ENCODE peak calls at places on chromosomes 1 and 21, in eight cellular contexts. One of them, this sample, is unnamed.

GRCh38 chr1:46183119-46183842 is 7.0 kb upstream of the P3R3URF start:
- DNase-seq in HCT116: peak
- DNase-seq in pancreas: peak
- DNase-seq in epithelial cell of esophagus: peak
- DNase-seq in fibroblast of mammary gland: peak
- DNase-seq in mammary epithelial cell: peak
- DNase-seq in psoas muscle: peak
- DNase-seq in heart left ventricle: peak
- DNase-seq in this sample: peak

GRCh38 chr1:207938016-207938415 is 27.1 kb upstream of the CD34 start:
- DNase-seq in HCT116: no peak
- DNase-seq in pancreas: no peak
- DNase-seq in epithelial cell of esophagus: peak
- DNase-seq in fibroblast of mammary gland: peak
- DNase-seq in mammary epithelial cell: no peak
- DNase-seq in psoas muscle: no peak
- DNase-seq in heart left ventricle: no peak
- DNase-seq in this sample: no peak

GRCh38 chr1:93042134-93042821 is 36.8 kb upstream of the MTF2 start:
- DNase-seq in HCT116: no peak
- DNase-seq in pancreas: no peak
- DNase-seq in epithelial cell of esophagus: no peak
- DNase-seq in fibroblast of mammary gland: no peak
- DNase-seq in mammary epithelial cell: no peak
- DNase-seq in psoas muscle: no peak
- DNase-seq in heart left ventricle: no peak
- DNase-seq in this sample: no peak

GRCh38 chr1:28421744-28422143 is 52.2 kb downstream of the PHACTR4 start:
- DNase-seq in HCT116: no peak
- DNase-seq in pancreas: no peak
- DNase-seq in epithelial cell of esophagus: peak
- DNase-seq in fibroblast of mammary gland: no peak
- DNase-seq in mammary epithelial cell: peak
- DNase-seq in psoas muscle: no peak
- DNase-seq in heart left ventricle: no peak
- DNase-seq in this sample: no peak

GRCh38 chr1:87115317-87115885 is 201.0 kb downstream of the HS2ST1 start:
- DNase-seq in HCT116: no peak
- DNase-seq in pancreas: no peak
- DNase-seq in epithelial cell of esophagus: peak
- DNase-seq in fibroblast of mammary gland: peak
- DNase-seq in mammary epithelial cell: peak
- DNase-seq in psoas muscle: no peak
- DNase-seq in heart left ventricle: no peak
- DNase-seq in this sample: no peak

GRCh38 chr1:7299329-7299799 is 471.7 kb upstream of the VAMP3 start:
- DNase-seq in HCT116: peak
- DNase-seq in pancreas: peak
- DNase-seq in epithelial cell of esophagus: peak
- DNase-seq in fibroblast of mammary gland: peak
- DNase-seq in mammary epithelial cell: peak
- DNase-seq in psoas muscle: peak
- DNase-seq in heart left ventricle: peak
- DNase-seq in this sample: peak

GRCh38 chr21:33261635-33262034 is 4.5 kb upstream of the IL10RB start:
- DNase-seq in HCT116: no peak
- DNase-seq in pancreas: peak
- DNase-seq in epithelial cell of esophagus: no peak
- DNase-seq in fibroblast of mammary gland: peak
- DNase-seq in mammary epithelial cell: no peak
- DNase-seq in psoas muscle: no peak
- DNase-seq in heart left ventricle: no peak
- DNase-seq in this sample: no peak

GRCh38 chr1:184882649-184883303 is 91.5 kb downstream of the NIBAN1 start:
- DNase-seq in HCT116: no peak
- DNase-seq in pancreas: no peak
- DNase-seq in epithelial cell of esophagus: peak
- DNase-seq in fibroblast of mammary gland: no peak
- DNase-seq in mammary epithelial cell: no peak
- DNase-seq in psoas muscle: no peak
- DNase-seq in heart left ventricle: peak
- DNase-seq in this sample: no peak

GRCh38 chr1:31814041-31814511 is 1.7 kb downstream of the SPOCD1 start:
- DNase-seq in HCT116: no peak
- DNase-seq in pancreas: no peak
- DNase-seq in epithelial cell of esophagus: no peak
- DNase-seq in fibroblast of mammary gland: no peak
- DNase-seq in mammary epithelial cell: no peak
- DNase-seq in psoas muscle: no peak
- DNase-seq in heart left ventricle: no peak
- DNase-seq in this sample: no peak

GRCh38 chr21:39221282-39221996 is 38.2 kb upstream of the PSMG1 start:
- DNase-seq in HCT116: no peak
- DNase-seq in pancreas: no peak
- DNase-seq in epithelial cell of esophagus: peak
- DNase-seq in fibroblast of mammary gland: no peak
- DNase-seq in mammary epithelial cell: peak
- DNase-seq in psoas muscle: no peak
- DNase-seq in heart left ventricle: no peak
- DNase-seq in this sample: peak

GRCh38 chr1:50974618-50974935 is 4.5 kb downstream of the CDKN2C start:
- DNase-seq in HCT116: no peak
- DNase-seq in pancreas: no peak
- DNase-seq in epithelial cell of esophagus: no peak
- DNase-seq in fibroblast of mammary gland: no peak
- DNase-seq in mammary epithelial cell: no peak
- DNase-seq in psoas muscle: no peak
- DNase-seq in heart left ventricle: no peak
- DNase-seq in this sample: no peak

GRCh38 chr1:7389201-7389785 is 381.8 kb upstream of the VAMP3 start:
- DNase-seq in HCT116: no peak
- DNase-seq in pancreas: peak
- DNase-seq in epithelial cell of esophagus: no peak
- DNase-seq in fibroblast of mammary gland: peak
- DNase-seq in mammary epithelial cell: no peak
- DNase-seq in psoas muscle: no peak
- DNase-seq in heart left ventricle: peak
- DNase-seq in this sample: peak

GRCh38 chr1:230232352-230232751 is 165.3 kb downstream of the GALNT2 start:
- DNase-seq in HCT116: no peak
- DNase-seq in pancreas: no peak
- DNase-seq in epithelial cell of esophagus: no peak
- DNase-seq in fibroblast of mammary gland: peak
- DNase-seq in mammary epithelial cell: no peak
- DNase-seq in psoas muscle: no peak
- DNase-seq in heart left ventricle: no peak
- DNase-seq in this sample: no peak

GRCh38 chr1:36231191-36231590 is 6.9 kb downstream of the THRAP3 start:
- DNase-seq in HCT116: no peak
- DNase-seq in pancreas: no peak
- DNase-seq in epithelial cell of esophagus: no peak
- DNase-seq in fibroblast of mammary gland: no peak
- DNase-seq in mammary epithelial cell: no peak
- DNase-seq in psoas muscle: no peak
- DNase-seq in heart left ventricle: no peak
- DNase-seq in this sample: peak

GRCh38 chr1:211333906-211334305 is 7.3 kb downstream of the TRAF5 start:
- DNase-seq in HCT116: no peak
- DNase-seq in pancreas: no peak
- DNase-seq in epithelial cell of esophagus: no peak
- DNase-seq in fibroblast of mammary gland: no peak
- DNase-seq in mammary epithelial cell: no peak
- DNase-seq in psoas muscle: no peak
- DNase-seq in heart left ventricle: no peak
- DNase-seq in this sample: no peak

GRCh38 chr1:211332839-211333238 is 6.2 kb downstream of the TRAF5 start:
- DNase-seq in HCT116: no peak
- DNase-seq in pancreas: no peak
- DNase-seq in epithelial cell of esophagus: no peak
- DNase-seq in fibroblast of mammary gland: peak
- DNase-seq in mammary epithelial cell: no peak
- DNase-seq in psoas muscle: no peak
- DNase-seq in heart left ventricle: no peak
- DNase-seq in this sample: no peak

GRCh38 chr1:211331011-211331709 is 4.5 kb downstream of the TRAF5 start:
- DNase-seq in HCT116: no peak
- DNase-seq in pancreas: no peak
- DNase-seq in epithelial cell of esophagus: peak
- DNase-seq in fibroblast of mammary gland: peak
- DNase-seq in mammary epithelial cell: peak
- DNase-seq in psoas muscle: no peak
- DNase-seq in heart left ventricle: no peak
- DNase-seq in this sample: no peak

GRCh38 chr1:211330282-211330936 is 3.8 kb downstream of the TRAF5 start:
- DNase-seq in HCT116: no peak
- DNase-seq in pancreas: no peak
- DNase-seq in epithelial cell of esophagus: no peak
- DNase-seq in fibroblast of mammary gland: no peak
- DNase-seq in mammary epithelial cell: no peak
- DNase-seq in psoas muscle: no peak
- DNase-seq in heart left ventricle: no peak
- DNase-seq in this sample: no peak

DNA sequence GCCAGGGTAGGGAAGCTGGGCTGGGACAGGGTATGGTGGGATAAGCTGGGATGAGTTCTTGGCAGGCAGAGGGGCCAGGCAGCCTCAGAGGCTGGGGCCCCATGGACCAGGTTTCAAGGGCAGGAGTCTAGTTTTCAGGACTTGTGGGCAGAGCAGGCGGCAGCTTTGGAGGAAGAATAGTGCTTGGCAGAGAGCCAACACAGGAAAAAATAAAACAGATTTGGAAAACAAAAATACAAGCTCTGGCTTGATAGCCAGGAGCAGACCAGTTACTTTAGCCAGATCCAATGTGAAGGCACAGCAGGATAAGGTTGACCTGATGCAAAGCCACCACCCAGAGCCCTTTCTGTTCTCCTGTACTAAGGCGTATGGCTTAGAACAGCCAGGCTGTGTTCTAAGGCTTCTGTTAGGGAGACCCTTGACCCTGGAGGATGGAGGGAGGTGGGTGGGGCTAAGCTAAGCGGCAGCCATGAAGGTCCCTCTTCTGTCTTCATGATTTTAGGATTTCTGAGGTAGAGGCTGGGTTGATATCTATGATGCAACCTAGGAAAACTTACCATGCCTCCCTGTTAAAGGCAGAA is 5.5 kb downstream of the TRAF5 start:
- DNase-seq in HCT116: no peak
- DNase-seq in pancreas: no peak
- DNase-seq in epithelial cell of esophagus: peak
- DNase-seq in fibroblast of mammary gland: no peak
- DNase-seq in mammary epithelial cell: no peak
- DNase-seq in psoas muscle: no peak
- DNase-seq in heart left ventricle: no peak
- DNase-seq in this sample: no peak
- H3K4me3 ChIP-seq in HCT116: no peak
- H3K4me3 ChIP-seq in pancreas: no peak
- H3K4me3 ChIP-seq in epithelial cell of esophagus: no peak
- H3K4me3 ChIP-seq in fibroblast of mammary gland: no peak
- H3K4me3 ChIP-seq in mammary epithelial cell: no peak
- H3K4me3 ChIP-seq in psoas muscle: no peak
- H3K4me3 ChIP-seq in heart left ventricle: no peak
- H3K4me3 ChIP-seq in this sample: no peak

GRCh38 chr1:202237052-202237451 is 43.5 kb downstream of the LGR6 start:
- DNase-seq in HCT116: peak
- DNase-seq in pancreas: no peak
- DNase-seq in epithelial cell of esophagus: peak
- DNase-seq in fibroblast of mammary gland: peak
- DNase-seq in mammary epithelial cell: peak
- DNase-seq in psoas muscle: no peak
- DNase-seq in heart left ventricle: peak
- DNase-seq in this sample: peak
- TF ChIP-seq CTCF in HCT116: peak
- TF ChIP-seq CTCF in pancreas: no peak
- TF ChIP-seq CTCF in epithelial cell of esophagus: peak
- TF ChIP-seq CTCF in fibroblast of mammary gland: peak
- TF ChIP-seq CTCF in mammary epithelial cell: peak
- TF ChIP-seq CTCF in psoas muscle: peak
- TF ChIP-seq CTCF in heart left ventricle: peak
- TF ChIP-seq CTCF in this sample: no peak

GRCh38 chr1:26959722-26960624 is at the start of gene KDF1:
- DNase-seq in HCT116: peak
- DNase-seq in pancreas: peak
- DNase-seq in epithelial cell of esophagus: peak
- DNase-seq in fibroblast of mammary gland: no peak
- DNase-seq in mammary epithelial cell: peak
- DNase-seq in psoas muscle: no peak
- DNase-seq in heart left ventricle: no peak
- DNase-seq in this sample: peak
- H3K4me3 ChIP-seq in HCT116: peak
- H3K4me3 ChIP-seq in pancreas: peak
- H3K4me3 ChIP-seq in epithelial cell of esophagus: peak
- H3K4me3 ChIP-seq in fibroblast of mammary gland: peak
- H3K4me3 ChIP-seq in mammary epithelial cell: peak
- H3K4me3 ChIP-seq in psoas muscle: peak
- H3K4me3 ChIP-seq in heart left ventricle: peak
- H3K4me3 ChIP-seq in this sample: peak

GRCh38 chr1:113453771-113454083 is 63.4 kb downstream of the MAGI3 start:
- DNase-seq in HCT116: no peak
- DNase-seq in pancreas: no peak
- DNase-seq in epithelial cell of esophagus: no peak
- DNase-seq in fibroblast of mammary gland: no peak
- DNase-seq in mammary epithelial cell: no peak
- DNase-seq in psoas muscle: no peak
- DNase-seq in heart left ventricle: no peak
- DNase-seq in this sample: no peak
- TF ChIP-seq CTCF in HCT116: peak
- TF ChIP-seq CTCF in pancreas: no peak
- TF ChIP-seq CTCF in epithelial cell of esophagus: peak
- TF ChIP-seq CTCF in fibroblast of mammary gland: no peak
- TF ChIP-seq CTCF in mammary epithelial cell: peak
- TF ChIP-seq CTCF in psoas muscle: no peak
- TF ChIP-seq CTCF in heart left ventricle: no peak
- TF ChIP-seq CTCF in this sample: no peak

GRCh38 chr1:56413671-56414199 is 165.6 kb downstream of the PLPP3 start:
- DNase-seq in HCT116: no peak
- DNase-seq in pancreas: no peak
- DNase-seq in epithelial cell of esophagus: no peak
- DNase-seq in fibroblast of mammary gland: no peak
- DNase-seq in mammary epithelial cell: no peak
- DNase-seq in psoas muscle: no peak
- DNase-seq in heart left ventricle: no peak
- DNase-seq in this sample: no peak

GRCh38 chr1:56416385-56416972 is 162.9 kb downstream of the PLPP3 start:
- DNase-seq in HCT116: no peak
- DNase-seq in pancreas: no peak
- DNase-seq in epithelial cell of esophagus: no peak
- DNase-seq in fibroblast of mammary gland: peak
- DNase-seq in mammary epithelial cell: no peak
- DNase-seq in psoas muscle: no peak
- DNase-seq in heart left ventricle: no peak
- DNase-seq in this sample: no peak

GRCh38 chr1:56415258-56415657 is 164.1 kb downstream of the PLPP3 start:
- DNase-seq in HCT116: no peak
- DNase-seq in pancreas: no peak
- DNase-seq in epithelial cell of esophagus: no peak
- DNase-seq in fibroblast of mammary gland: no peak
- DNase-seq in mammary epithelial cell: no peak
- DNase-seq in psoas muscle: no peak
- DNase-seq in heart left ventricle: no peak
- DNase-seq in this sample: no peak

GRCh38 chr1:56415720-56416119 is 163.6 kb downstream of the PLPP3 start:
- DNase-seq in HCT116: no peak
- DNase-seq in pancreas: no peak
- DNase-seq in epithelial cell of esophagus: no peak
- DNase-seq in fibroblast of mammary gland: no peak
- DNase-seq in mammary epithelial cell: no peak
- DNase-seq in psoas muscle: no peak
- DNase-seq in heart left ventricle: no peak
- DNase-seq in this sample: no peak

GRCh38 chr1:56414728-56415224 is 164.6 kb downstream of the PLPP3 start:
- DNase-seq in HCT116: no peak
- DNase-seq in pancreas: peak
- DNase-seq in epithelial cell of esophagus: peak
- DNase-seq in fibroblast of mammary gland: no peak
- DNase-seq in mammary epithelial cell: no peak
- DNase-seq in psoas muscle: no peak
- DNase-seq in heart left ventricle: no peak
- DNase-seq in this sample: no peak
- H3K4me3 ChIP-seq in HCT116: no peak
- H3K4me3 ChIP-seq in pancreas: no peak
- H3K4me3 ChIP-seq in epithelial cell of esophagus: no peak
- H3K4me3 ChIP-seq in fibroblast of mammary gland: no peak
- H3K4me3 ChIP-seq in mammary epithelial cell: no peak
- H3K4me3 ChIP-seq in psoas muscle: no peak
- H3K4me3 ChIP-seq in heart left ventricle: no peak
- H3K4me3 ChIP-seq in this sample: no peak

This sample was measured in thyroid gland.